ENCODE peak calls at places on chromosomes 12 and 14, in six cellular contexts. Y, H, V, G, Z and S are unnamed samples.

GRCh38 chr12:93572712-93573551 is 457 bp downstream of the SOCS2 start:
- DNase-seq in Y (peak; percentile 33), H (no peak), V (peak; percentile 32), G (no peak), Z (no peak), S (no peak)

GRCh38 chr12:5096241-5096880 is 52.7 kb downstream of the KCNA5 start:
- DNase-seq in Y (no peak), H (peak; percentile 64), V (peak; percentile 74), G (no peak), Z (no peak), S (no peak)

GRCh38 chr12:29741342-29742241 is 42.1 kb downstream of the TMTC1 start:
- DNase-seq in Y (no peak), H (peak; percentile 88), V (peak; percentile 92), G (no peak), Z (no peak), S (peak; percentile 92)

GRCh38 chr14:104993306-104993705 is 7.7 kb downstream of the CLBA1 start:
- DNase-seq in Y (no peak), H (no peak), V (no peak), G (no peak), Z (no peak), S (no peak)

GRCh38 chr14:95480887-95481226 is 35.6 kb downstream of the SYNE3 start:
- DNase-seq in Y (no peak), H (no peak), V (no peak), G (no peak), Z (no peak), S (no peak)

GRCh38 chr12:13962699-13963098 is 18.7 kb downstream of the GRIN2B start:
- DNase-seq in Y (peak; percentile 24), H (no peak), V (no peak), G (no peak), Z (no peak), S (peak; percentile 13)

GRCh38 chr14:62179367-62180018 is 417.3 kb downstream of the SNAPC1 start:
- DNase-seq in Y (peak; percentile 70), H (peak; percentile 81), V (peak; percentile 82), G (no peak), Z (no peak), S (peak; percentile 86)

GRCh38 chr12:131087991-131088700 is 134.4 kb downstream of the ADGRD1 start:
- DNase-seq in Y (no peak), H (no peak), V (no peak), G (no peak), Z (no peak), S (no peak)

GRCh38 chr14:29311983-29312382 is 545.4 kb downstream of the FOXG1 start:
- DNase-seq in Y (no peak), H (no peak), V (peak; percentile 24), G (no peak), Z (no peak), S (no peak)

GRCh38 chr12:30706476-30706875 is 10.8 kb upstream of the IPO8 start:
- DNase-seq in Y (no peak), H (no peak), V (no peak), G (no peak), Z (no peak), S (no peak)

GRCh38 chr14:80567905-80568512 is 356.7 kb upstream of the DIO2 start:
- DNase-seq in Y (no peak), H (no peak), V (peak; percentile 37), G (no peak), Z (peak; percentile 83), S (peak; percentile 71)

GRCh38 chr14:89493877-89494634 is 77.0 kb upstream of the FOXN3 start:
- DNase-seq in Y (peak; percentile 75), H (peak; percentile 20), V (no peak), G (no peak), Z (peak; percentile 89), S (no peak)

GRCh38 chr12:125075-125474 is 58.5 kb downstream of the IQSEC3 start:
- DNase-seq in Y (no peak), H (no peak), V (no peak), G (no peak), Z (no peak), S (no peak)

GRCh38 chr12:92987846-92988621 is 58.9 kb upstream of the EEA1 start:
- DNase-seq in Y (peak; percentile 98), H (no peak), V (no peak), G (no peak), Z (no peak), S (no peak)

GRCh38 chr12:76694369-76694768 is 69.5 kb upstream of the ZDHHC17 start:
- DNase-seq in Y (no peak), H (no peak), V (no peak), G (no peak), Z (no peak), S (no peak)

GRCh38 chr12:76688001-76688400 is 75.9 kb upstream of the ZDHHC17 start:
- DNase-seq in Y (no peak), H (no peak), V (peak; percentile 45), G (no peak), Z (no peak), S (no peak)

GRCh38 chr12:76690916-76691700 is 72.8 kb upstream of the ZDHHC17 start:
- DNase-seq in Y (no peak), H (no peak), V (no peak), G (no peak), Z (no peak), S (no peak)

GRCh38 chr12:76685246-76685678 is 78.7 kb upstream of the ZDHHC17 start:
- DNase-seq in Y (no peak), H (peak; percentile 28), V (peak; percentile 73), G (no peak), Z (no peak), S (no peak)

DNA sequence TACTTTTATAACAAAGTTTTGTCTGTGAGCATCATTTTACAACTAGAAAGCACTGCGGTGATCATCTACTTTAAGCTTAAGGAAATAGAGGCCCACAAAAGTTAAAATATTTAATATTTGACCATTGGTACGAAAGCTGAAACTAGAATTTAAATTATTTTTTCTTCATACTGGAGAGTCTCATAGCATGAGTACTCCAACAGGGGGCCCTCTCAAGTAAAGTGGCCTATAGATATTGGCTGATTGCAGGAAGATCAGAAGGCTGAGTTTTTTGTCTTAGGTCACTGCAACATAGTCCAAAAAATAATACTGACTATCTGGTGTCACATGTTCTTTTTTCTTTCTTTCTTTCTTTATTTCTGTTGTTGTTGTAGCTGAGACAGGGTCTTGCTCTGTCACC is 75.3 kb upstream of the ZDHHC17 start:
- DNase-seq in Y (peak; percentile 10), H (no peak), V (no peak), G (no peak), Z (no peak), S (no peak)
- TF ChIP-seq CTCF in Y (no peak), H (peak; percentile 53), V (peak; percentile 36), G (peak; percentile 36), Z (peak; percentile 43), S (peak; percentile 19)

DNA sequence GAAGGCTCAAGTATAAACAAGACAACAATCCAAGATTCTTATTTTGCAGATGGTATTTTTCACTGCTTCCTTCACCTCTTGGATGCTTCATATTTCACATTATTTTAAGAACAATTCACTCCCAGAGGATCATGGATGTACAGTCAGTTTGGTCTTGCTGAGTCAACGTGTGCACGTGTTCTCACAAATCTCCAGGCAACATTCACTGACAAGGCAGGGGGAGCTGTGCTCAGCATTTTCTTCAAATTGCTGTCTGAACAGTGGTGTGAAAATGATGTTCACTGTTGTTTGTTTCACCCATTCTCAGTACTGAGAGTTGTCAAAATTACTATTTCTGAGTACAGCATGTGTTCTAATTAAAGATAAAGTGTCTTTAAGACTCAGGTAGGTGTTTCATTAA is 118.3 kb upstream of the SLC38A4 start:
- DNase-seq in Y (no peak), H (peak; percentile 63), V (peak; percentile 59), G (no peak), Z (no peak), S (peak; percentile 69)
- TF ChIP-seq CTCF in Y (no peak), H (peak; percentile 63), V (peak; percentile 21), G (no peak), Z (peak; percentile 52), S (no peak)

GRCh38 chr12:132373967-132374820 is 44.8 kb upstream of the GALNT9 start:
- DNase-seq in Y (no peak), H (no peak), V (no peak), G (no peak), Z (no peak), S (no peak)
- TF ChIP-seq CTCF in Y (no peak), H (peak; percentile 35), V (peak; percentile 16), G (no peak), Z (peak; percentile 43), S (no peak)

GRCh38 chr12:120404271-120404670 is 33.6 kb upstream of the COX6A1 start:
- DNase-seq in Y (peak; percentile 16), H (no peak), V (no peak), G (no peak), Z (no peak), S (no peak)

GRCh38 chr12:120402217-120402616 is 33.3 kb upstream of the MSI1 start:
- DNase-seq in Y (no peak), H (no peak), V (peak; percentile 13), G (no peak), Z (no peak), S (no peak)

GRCh38 chr12:120406553-120406952 is 31.4 kb upstream of the COX6A1 start:
- DNase-seq in Y (no peak), H (no peak), V (no peak), G (no peak), Z (no peak), S (no peak)

GRCh38 chr12:120408771-120409170 is 29.1 kb upstream of the COX6A1 start:
- DNase-seq in Y (no peak), H (no peak), V (no peak), G (no peak), Z (no peak), S (no peak)

DNA sequence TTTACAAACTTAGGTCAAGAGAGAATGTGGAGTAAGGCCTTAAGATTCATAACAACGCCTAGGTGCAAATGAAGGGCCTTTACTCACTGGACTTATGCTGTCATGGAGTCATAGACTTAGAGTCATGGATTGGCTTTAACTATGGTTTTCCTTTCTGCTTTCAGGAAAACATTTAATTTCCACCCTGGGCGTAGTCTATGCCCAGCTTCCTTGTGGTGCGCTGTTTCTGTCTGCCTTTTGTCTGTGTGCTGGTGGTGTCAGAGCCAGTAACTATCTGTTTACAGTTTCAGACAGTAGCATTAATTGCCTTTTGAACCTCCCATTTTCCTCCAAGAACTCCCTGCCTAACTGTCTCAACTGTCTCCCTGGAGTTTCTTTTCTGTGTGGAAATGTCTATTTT is 31.8 kb upstream of the COX6A1 start:
- DNase-seq in Y (no peak), H (no peak), V (no peak), G (no peak), Z (no peak), S (no peak)
- TF ChIP-seq CTCF in Y (no peak), H (no peak), V (no peak), G (no peak), Z (no peak), S (no peak)

DNA sequence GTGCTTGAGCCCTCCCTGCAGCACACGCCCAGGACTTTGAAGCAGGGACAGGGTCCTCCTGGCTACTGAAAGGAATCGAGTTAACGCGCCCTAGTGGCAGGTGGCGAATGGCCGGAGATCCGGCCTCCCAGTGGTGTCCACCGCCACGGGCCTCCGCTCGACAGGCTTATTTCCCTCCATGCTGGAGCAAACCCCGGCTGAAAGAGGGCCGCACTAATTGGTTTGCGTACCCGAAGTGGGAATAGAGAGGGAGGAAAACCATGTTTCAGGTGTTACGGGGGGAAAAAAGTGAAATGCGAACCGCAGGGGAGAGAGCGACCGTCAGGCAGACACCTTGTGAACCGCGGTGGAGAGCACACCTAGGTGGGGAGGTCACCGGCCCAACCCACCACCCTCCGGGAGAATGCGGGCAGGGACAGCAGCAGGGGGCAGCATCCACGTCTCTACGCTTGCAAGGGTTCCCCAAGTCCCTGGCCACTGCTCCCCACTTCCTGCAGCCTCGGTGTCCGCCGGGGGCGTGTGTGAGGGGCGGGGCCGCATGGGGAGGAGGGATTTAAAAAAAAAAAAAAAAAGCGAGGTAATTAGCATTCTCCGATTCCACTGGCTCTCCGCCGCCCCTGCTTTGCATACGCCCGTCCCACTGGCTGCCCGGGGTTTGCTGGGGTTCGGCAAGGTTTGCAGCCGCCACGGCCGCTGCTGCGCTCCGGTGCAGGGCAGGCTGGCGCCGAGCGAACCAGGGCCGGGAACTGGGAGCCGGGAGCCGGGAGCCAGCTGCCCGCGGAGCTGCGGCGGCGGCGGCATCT is 224.6 kb upstream of the CRY1 start:
- DNase-seq in Y (peak; percentile 31), H (peak; percentile 86), V (peak; percentile 94), G (peak; percentile 78), Z (no peak), S (peak; percentile 92)
- TF ChIP-seq CTCF in Y (no peak), H (peak; percentile 63), V (peak; percentile 48), G (peak; percentile 34), Z (peak; percentile 64), S (peak; percentile 14)